ENCODE peak calls at places on chromosomes 2 and 18, in four cellular contexts. Q is IMR-90, P is H1, B is H9. V is an unnamed sample.

GRCh38 chr2:165410231-165410630 is 59.3 kb upstream of the CSRNP3 start:
- DNase-seq in Q (no peak), P (no peak), B (no peak), V (no peak)

GRCh38 chr2:58107803-58108710 is 61.5 kb downstream of the VRK2 start:
- DNase-seq in Q (peak), P (no peak), B (no peak), V (no peak)

GRCh38 chr2:63891488-63892030 is 49.9 kb downstream of the UGP2 start:
- DNase-seq in Q (no peak), P (no peak), B (no peak), V (no peak)

GRCh38 chr2:235864746-235865535 is 303.2 kb downstream of the GBX2 start:
- DNase-seq in Q (peak), P (no peak), B (no peak), V (no peak)

GRCh38 chr2:33836628-33837027 is 237.5 kb upstream of the FAM98A start:
- DNase-seq in Q (no peak), P (no peak), B (no peak), V (no peak)

GRCh38 chr2:31070339-31070738 is 67.9 kb downstream of the GALNT14 start:
- DNase-seq in Q (no peak), P (no peak), B (no peak), V (no peak)

GRCh38 chr2:184644685-184645084 is 46.4 kb downstream of the ZNF804A start:
- DNase-seq in Q (peak), P (no peak), B (no peak), V (no peak)

GRCh38 chr2:124283090-124283489 is 258.0 kb downstream of the CNTNAP5 start:
- DNase-seq in Q (no peak), P (no peak), B (no peak), V (peak)

GRCh38 chr2:215427585-215427984 is 8.3 kb downstream of the FN1 start:
- DNase-seq in Q (peak), P (no peak), B (no peak), V (no peak)

GRCh38 chr2:241801611-241802420 is 7.2 kb upstream of the NEU4 start:
- DNase-seq in Q (no peak), P (no peak), B (peak), V (peak)

GRCh38 chr2:212991120-212991519 is 160.3 kb downstream of the IKZF2 start:
- DNase-seq in Q (no peak), P (no peak), B (no peak), V (no peak)

GRCh38 chr18:45958027-45958426 is 9.1 kb downstream of the EPG5 start:
- DNase-seq in Q (no peak), P (no peak), B (no peak), V (no peak)

GRCh38 chr2:88855620-88856408 is 164.3 kb downstream of the RPIA start:
- DNase-seq in Q (no peak), P (no peak), B (no peak), V (no peak)

GRCh38 chr18:22551536-22552151 is 133.9 kb upstream of the CTAGE1 start:
- DNase-seq in Q (peak), P (no peak), B (no peak), V (no peak)

GRCh38 chr18:75730249-75730648 is 302.7 kb upstream of the SMIM21 start:
- DNase-seq in Q (no peak), P (no peak), B (no peak), V (no peak)

GRCh38 chr2:27042159-27042661 is 9.3 kb upstream of the AGBL5 start:
- DNase-seq in Q (no peak), P (no peak), B (no peak), V (no peak)

GRCh38 chr2:86352137-86352931 is 14.9 kb upstream of the REEP1 start:
- DNase-seq in Q (no peak), P (no peak), B (no peak), V (no peak)

GRCh38 chr18:57791911-57792310 is 11.2 kb downstream of the ATP8B1 start:
- DNase-seq in Q (no peak), P (no peak), B (no peak), V (no peak)

GRCh38 chr18:5543036-5543671 is 643 bp downstream of the EPB41L3 start:
- DNase-seq in Q (no peak), P (no peak), B (peak), V (peak)

GRCh38 chr2:15668611-15669305 is 77.1 kb downstream of the DDX1 start:
- DNase-seq in Q (peak), P (no peak), B (no peak), V (no peak)

GRCh38 chr2:178807227-178808008 is at the start of gene TTN:
- DNase-seq in Q (no peak), P (no peak), B (no peak), V (no peak)

GRCh38 chr18:3044931-3045698 is 32.2 kb upstream of the LPIN2 start:
- DNase-seq in Q (no peak), P (no peak), B (no peak), V (no peak)

GRCh38 chr2:189370719-189371118 is 70.6 kb upstream of the WDR75 start:
- DNase-seq in Q (peak), P (no peak), B (no peak), V (no peak)

GRCh38 chr2:211281430-211282073 is 725.2 kb downstream of the CPS1 start:
- DNase-seq in Q (no peak), P (peak), B (peak), V (peak)

GRCh38 chr2:8573234-8573941 is 108.5 kb upstream of the ID2 start:
- DNase-seq in Q (no peak), P (no peak), B (peak), V (peak)
- H3K4me2 ChIP-seq in Q (no peak), P (no peak), B (no peak), V (no peak)

GRCh38 chr18:49024808-49025361 is 74.1 kb upstream of the SMAD7 start:
- DNase-seq in Q (no peak), P (no peak), B (no peak), V (no peak)

GRCh38 chr18:49024408-49024807 is 73.6 kb upstream of the SMAD7 start:
- DNase-seq in Q (no peak), P (no peak), B (no peak), V (no peak)

GRCh38 chr18:49023281-49023937 is 72.6 kb upstream of the SMAD7 start:
- DNase-seq in Q (no peak), P (no peak), B (peak), V (no peak)

GRCh38 chr18:49022311-49023280 is 71.8 kb upstream of the SMAD7 start:
- DNase-seq in Q (no peak), P (no peak), B (peak), V (no peak)

GRCh38 chr18:49023938-49024341 is 73.2 kb upstream of the SMAD7 start:
- DNase-seq in Q (no peak), P (no peak), B (peak), V (no peak)
- H3K56ac ChIP-seq in Q (no peak), P (no peak), B (no peak), V (no peak)

DNA sequence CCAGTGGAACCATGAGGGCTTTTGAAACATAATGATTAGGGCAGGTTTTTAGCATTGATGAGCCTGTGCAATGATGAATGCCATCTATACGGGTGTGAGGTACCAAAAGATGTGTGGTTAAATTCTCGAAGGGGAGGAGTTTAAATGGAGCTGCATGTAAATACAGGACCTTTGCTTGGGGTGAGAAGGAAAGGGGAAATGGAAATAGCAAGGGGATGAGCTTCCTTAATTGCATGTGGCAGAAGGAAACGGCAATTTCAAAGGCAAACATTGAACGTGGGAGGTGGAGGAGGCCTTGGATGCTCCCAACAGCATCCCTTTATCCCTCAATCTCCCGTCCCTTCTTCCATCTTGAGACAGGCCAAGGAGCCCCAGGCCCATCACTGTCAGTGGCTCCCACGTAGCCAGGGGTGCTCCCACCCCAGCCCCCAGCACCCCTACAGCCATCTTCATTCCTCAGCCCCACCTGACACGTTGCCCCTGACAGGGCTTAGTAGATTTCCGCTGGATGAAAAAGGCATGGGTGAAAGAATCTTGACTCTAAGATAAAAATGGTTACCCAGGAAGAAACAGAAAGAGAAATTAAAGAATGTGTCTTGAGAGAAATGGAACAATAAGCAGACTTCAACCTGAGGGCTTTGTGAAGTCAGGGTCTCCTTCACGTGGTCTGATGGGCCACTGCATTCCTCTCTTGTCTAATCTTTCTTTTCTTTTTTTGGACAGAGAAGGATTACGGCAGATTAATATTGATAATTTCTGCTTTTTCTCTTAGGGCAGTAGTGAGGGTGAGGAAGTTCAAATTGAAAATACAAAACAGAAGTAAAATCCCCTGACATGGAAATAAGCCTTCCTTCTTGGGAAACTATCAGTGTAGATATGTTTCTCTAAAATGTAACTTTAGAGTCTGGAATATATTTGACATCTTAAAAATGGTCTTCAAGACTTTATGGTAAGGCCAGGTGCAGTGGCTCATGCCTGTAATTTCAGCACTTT is 32.6 kb downstream of the INPP5D start:
- DNase-seq in Q (no peak), P (no peak), B (no peak), V (no peak)
- H3K4me2 ChIP-seq in Q (no peak), P (no peak), B (no peak), V (no peak)

DNA sequence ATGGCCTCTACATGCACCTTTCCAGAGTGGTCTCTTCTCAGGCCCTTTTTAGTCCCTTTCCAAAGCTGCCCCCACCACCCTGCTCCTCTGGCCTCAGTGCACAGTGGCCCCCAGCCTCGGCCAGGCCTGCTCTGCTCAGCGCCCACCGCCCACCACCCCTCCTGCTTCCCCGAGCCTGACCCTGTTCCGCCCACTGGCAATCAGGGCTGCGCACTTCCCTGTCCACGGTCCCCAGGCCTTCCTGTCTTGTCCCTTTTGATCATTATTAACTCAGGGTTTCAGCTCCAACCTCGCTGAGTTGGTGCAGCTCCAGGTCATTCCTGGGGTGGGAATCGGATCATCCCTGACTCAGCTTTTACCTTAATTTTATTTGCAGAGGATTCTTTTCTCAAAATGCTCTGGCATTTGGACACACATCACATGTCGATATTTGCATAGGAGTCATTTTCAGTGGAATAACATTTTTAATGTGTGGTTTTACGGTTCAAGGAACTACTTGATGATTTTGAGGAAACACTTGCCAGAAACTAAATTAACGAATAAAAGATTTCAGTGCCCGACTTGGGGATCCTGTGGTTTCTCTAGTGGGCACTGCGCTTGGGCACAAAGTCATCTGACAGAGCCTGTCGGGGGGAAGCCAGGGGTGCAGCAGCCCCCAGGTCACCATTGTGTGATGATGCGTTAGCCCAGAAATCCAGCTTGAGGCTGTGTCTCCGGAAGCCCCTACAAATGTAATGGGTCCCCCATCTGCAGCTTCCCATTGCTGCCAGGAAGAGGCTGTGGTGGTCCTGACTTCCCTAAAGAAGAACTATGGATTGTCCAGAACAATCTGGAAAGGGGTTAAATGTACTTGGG is 1.1 kb upstream of the ESPNL start:
- DNase-seq in Q (no peak), P (no peak), B (no peak), V (no peak)
- H3K56ac ChIP-seq in Q (no peak), P (no peak), B (no peak), V (no peak)

DNA sequence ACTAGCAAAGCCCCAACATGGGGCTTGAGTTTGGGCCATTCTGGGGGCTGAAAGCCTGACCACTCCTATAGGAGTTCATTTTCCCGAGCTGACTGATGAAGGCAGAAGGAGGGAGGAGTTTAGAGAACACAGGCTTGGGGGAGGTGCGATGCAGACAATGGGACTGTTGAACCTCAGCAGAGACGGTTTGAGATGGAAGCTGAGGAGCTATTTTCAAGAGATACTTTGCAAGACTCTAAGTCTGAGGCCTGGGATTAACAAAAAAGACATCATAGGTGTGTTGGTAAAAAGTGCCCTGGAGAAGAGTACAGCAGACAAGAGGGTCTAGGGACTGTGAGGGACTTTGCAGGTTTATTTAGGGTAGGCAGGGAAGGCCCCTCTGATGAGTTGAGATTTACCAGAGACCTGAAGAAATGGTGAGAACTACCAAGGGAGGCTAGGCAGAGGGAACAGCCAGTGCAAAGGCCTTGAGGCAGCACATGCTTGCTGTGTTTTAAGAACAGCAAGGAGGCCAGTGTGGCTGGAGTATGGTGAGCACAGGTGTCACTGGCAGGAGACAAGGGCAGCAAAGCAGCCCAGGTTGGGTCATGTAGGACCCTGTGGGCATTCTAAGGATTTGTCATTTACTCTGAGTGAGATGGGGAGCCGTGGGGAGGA is 31.6 kb downstream of the PCBP1 start:
- DNase-seq in Q (no peak), P (no peak), B (peak), V (peak)
- H3K4me2 ChIP-seq in Q (no peak), P (peak), B (peak), V (no peak)

V was measured in mesendoderm.